ENCODE peak calls at places on chromosomes 2 and 18, in six cellular contexts. One of them, this sample, is unnamed.

GRCh38 chr18:76923485-76924085 is 101.2 kb downstream of the ZNF236 start:
- DNase-seq in hypothalamus: no peak
- DNase-seq in stimulated activated naive CD8-positive, alpha-beta T cell treated with anti-CD3 and anti-CD28 coated beads, Interleukin-15, amount 100 ng/mL, for 72 hours: no peak
- DNase-seq in aorta: no peak
- DNase-seq in posterior cingulate gyrus: no peak
- DNase-seq in fibroblast of the conjunctiva: no peak
- DNase-seq in this sample: no peak

GRCh38 chr2:163469561-163469962 is 266.2 kb downstream of the FIGN start:
- DNase-seq in hypothalamus: no peak
- DNase-seq in stimulated activated naive CD8-positive, alpha-beta T cell treated with anti-CD3 and anti-CD28 coated beads, Interleukin-15, amount 100 ng/mL, for 72 hours: no peak
- DNase-seq in aorta: no peak
- DNase-seq in posterior cingulate gyrus: no peak
- DNase-seq in fibroblast of the conjunctiva: no peak
- DNase-seq in this sample: no peak

GRCh38 chr2:88448248-88448647 is 4.2 kb downstream of the FOXI3 start:
- DNase-seq in hypothalamus: no peak
- DNase-seq in stimulated activated naive CD8-positive, alpha-beta T cell treated with anti-CD3 and anti-CD28 coated beads, Interleukin-15, amount 100 ng/mL, for 72 hours: no peak
- DNase-seq in aorta: no peak
- DNase-seq in posterior cingulate gyrus: peak
- DNase-seq in fibroblast of the conjunctiva: no peak
- DNase-seq in this sample: peak

GRCh38 chr18:3411854-3412268 is 38.1 kb upstream of the TGIF1 start:
- DNase-seq in hypothalamus: no peak
- DNase-seq in stimulated activated naive CD8-positive, alpha-beta T cell treated with anti-CD3 and anti-CD28 coated beads, Interleukin-15, amount 100 ng/mL, for 72 hours: peak
- DNase-seq in aorta: no peak
- DNase-seq in posterior cingulate gyrus: no peak
- DNase-seq in fibroblast of the conjunctiva: no peak
- DNase-seq in this sample: no peak

GRCh38 chr2:39851691-39852110 is 72.6 kb upstream of the THUMPD2 start:
- DNase-seq in hypothalamus: no peak
- DNase-seq in stimulated activated naive CD8-positive, alpha-beta T cell treated with anti-CD3 and anti-CD28 coated beads, Interleukin-15, amount 100 ng/mL, for 72 hours: no peak
- DNase-seq in aorta: no peak
- DNase-seq in posterior cingulate gyrus: peak
- DNase-seq in fibroblast of the conjunctiva: no peak
- DNase-seq in this sample: no peak

GRCh38 chr2:26035110-26035728 is 1.3 kb downstream of the RAB10 start:
- DNase-seq in hypothalamus: no peak
- DNase-seq in stimulated activated naive CD8-positive, alpha-beta T cell treated with anti-CD3 and anti-CD28 coated beads, Interleukin-15, amount 100 ng/mL, for 72 hours: peak
- DNase-seq in aorta: no peak
- DNase-seq in posterior cingulate gyrus: no peak
- DNase-seq in fibroblast of the conjunctiva: no peak
- DNase-seq in this sample: no peak

GRCh38 chr2:38245114-38245641 is 131.9 kb downstream of the ATL2 start:
- DNase-seq in hypothalamus: no peak
- DNase-seq in stimulated activated naive CD8-positive, alpha-beta T cell treated with anti-CD3 and anti-CD28 coated beads, Interleukin-15, amount 100 ng/mL, for 72 hours: no peak
- DNase-seq in aorta: no peak
- DNase-seq in posterior cingulate gyrus: no peak
- DNase-seq in fibroblast of the conjunctiva: no peak
- DNase-seq in this sample: no peak

GRCh38 chr2:128477026-128477820 is 158.6 kb upstream of the HS6ST1 start:
- DNase-seq in hypothalamus: no peak
- DNase-seq in stimulated activated naive CD8-positive, alpha-beta T cell treated with anti-CD3 and anti-CD28 coated beads, Interleukin-15, amount 100 ng/mL, for 72 hours: no peak
- DNase-seq in aorta: no peak
- DNase-seq in posterior cingulate gyrus: no peak
- DNase-seq in fibroblast of the conjunctiva: no peak
- DNase-seq in this sample: no peak

GRCh38 chr2:122032264-122032645 is 276.8 kb downstream of the TSN start:
- DNase-seq in hypothalamus: no peak
- DNase-seq in stimulated activated naive CD8-positive, alpha-beta T cell treated with anti-CD3 and anti-CD28 coated beads, Interleukin-15, amount 100 ng/mL, for 72 hours: no peak
- DNase-seq in aorta: no peak
- DNase-seq in posterior cingulate gyrus: peak
- DNase-seq in fibroblast of the conjunctiva: no peak
- DNase-seq in this sample: no peak

GRCh38 chr2:84280873-84281272 is 178.2 kb downstream of the SUCLG1 start:
- DNase-seq in hypothalamus: no peak
- DNase-seq in stimulated activated naive CD8-positive, alpha-beta T cell treated with anti-CD3 and anti-CD28 coated beads, Interleukin-15, amount 100 ng/mL, for 72 hours: no peak
- DNase-seq in aorta: no peak
- DNase-seq in posterior cingulate gyrus: no peak
- DNase-seq in fibroblast of the conjunctiva: no peak
- DNase-seq in this sample: no peak

GRCh38 chr2:45860136-45861106 is 208.9 kb downstream of the PRKCE start:
- DNase-seq in hypothalamus: no peak
- DNase-seq in stimulated activated naive CD8-positive, alpha-beta T cell treated with anti-CD3 and anti-CD28 coated beads, Interleukin-15, amount 100 ng/mL, for 72 hours: peak
- DNase-seq in aorta: peak
- DNase-seq in posterior cingulate gyrus: peak
- DNase-seq in fibroblast of the conjunctiva: peak
- DNase-seq in this sample: no peak

GRCh38 chr18:11175266-11175947 is 26.0 kb upstream of the PIEZO2 start:
- DNase-seq in hypothalamus: no peak
- DNase-seq in stimulated activated naive CD8-positive, alpha-beta T cell treated with anti-CD3 and anti-CD28 coated beads, Interleukin-15, amount 100 ng/mL, for 72 hours: no peak
- DNase-seq in aorta: no peak
- DNase-seq in posterior cingulate gyrus: no peak
- DNase-seq in fibroblast of the conjunctiva: no peak
- DNase-seq in this sample: no peak

GRCh38 chr2:149782566-149782965 is 195.0 kb upstream of the MMADHC start:
- DNase-seq in hypothalamus: no peak
- DNase-seq in stimulated activated naive CD8-positive, alpha-beta T cell treated with anti-CD3 and anti-CD28 coated beads, Interleukin-15, amount 100 ng/mL, for 72 hours: no peak
- DNase-seq in aorta: no peak
- DNase-seq in posterior cingulate gyrus: no peak
- DNase-seq in fibroblast of the conjunctiva: no peak
- DNase-seq in this sample: no peak

GRCh38 chr2:159445307-159445706 is 158.8 kb upstream of the WDSUB1 start:
- DNase-seq in hypothalamus: no peak
- DNase-seq in stimulated activated naive CD8-positive, alpha-beta T cell treated with anti-CD3 and anti-CD28 coated beads, Interleukin-15, amount 100 ng/mL, for 72 hours: peak
- DNase-seq in aorta: no peak
- DNase-seq in posterior cingulate gyrus: no peak
- DNase-seq in fibroblast of the conjunctiva: no peak
- DNase-seq in this sample: no peak

GRCh38 chr18:5393779-5394178 is 98.3 kb upstream of the ZBTB14 start:
- DNase-seq in hypothalamus: no peak
- DNase-seq in stimulated activated naive CD8-positive, alpha-beta T cell treated with anti-CD3 and anti-CD28 coated beads, Interleukin-15, amount 100 ng/mL, for 72 hours: no peak
- DNase-seq in aorta: no peak
- DNase-seq in posterior cingulate gyrus: no peak
- DNase-seq in fibroblast of the conjunctiva: no peak
- DNase-seq in this sample: no peak

GRCh38 chr2:73035899-73036778 is 35.4 kb downstream of the SFXN5 start:
- DNase-seq in hypothalamus: no peak
- DNase-seq in stimulated activated naive CD8-positive, alpha-beta T cell treated with anti-CD3 and anti-CD28 coated beads, Interleukin-15, amount 100 ng/mL, for 72 hours: no peak
- DNase-seq in aorta: no peak
- DNase-seq in posterior cingulate gyrus: no peak
- DNase-seq in fibroblast of the conjunctiva: no peak
- DNase-seq in this sample: no peak

GRCh38 chr18:267380-267687 is 513 bp downstream of the THOC1 start:
- DNase-seq in hypothalamus: no peak
- DNase-seq in stimulated activated naive CD8-positive, alpha-beta T cell treated with anti-CD3 and anti-CD28 coated beads, Interleukin-15, amount 100 ng/mL, for 72 hours: no peak
- DNase-seq in aorta: no peak
- DNase-seq in posterior cingulate gyrus: no peak
- DNase-seq in fibroblast of the conjunctiva: no peak
- DNase-seq in this sample: no peak

GRCh38 chr2:76169289-76169688 is 458.6 kb upstream of the GCFC2 start:
- DNase-seq in hypothalamus: no peak
- DNase-seq in stimulated activated naive CD8-positive, alpha-beta T cell treated with anti-CD3 and anti-CD28 coated beads, Interleukin-15, amount 100 ng/mL, for 72 hours: no peak
- DNase-seq in aorta: no peak
- DNase-seq in posterior cingulate gyrus: no peak
- DNase-seq in fibroblast of the conjunctiva: no peak
- DNase-seq in this sample: no peak

GRCh38 chr2:42110287-42110973 is 58.7 kb upstream of the EML4 start:
- DNase-seq in hypothalamus: no peak
- DNase-seq in stimulated activated naive CD8-positive, alpha-beta T cell treated with anti-CD3 and anti-CD28 coated beads, Interleukin-15, amount 100 ng/mL, for 72 hours: no peak
- DNase-seq in aorta: no peak
- DNase-seq in posterior cingulate gyrus: no peak
- DNase-seq in fibroblast of the conjunctiva: peak
- DNase-seq in this sample: no peak

GRCh38 chr2:120809576-120810440 is 74.1 kb downstream of the GLI2 start:
- DNase-seq in hypothalamus: no peak
- DNase-seq in stimulated activated naive CD8-positive, alpha-beta T cell treated with anti-CD3 and anti-CD28 coated beads, Interleukin-15, amount 100 ng/mL, for 72 hours: no peak
- DNase-seq in aorta: no peak
- DNase-seq in posterior cingulate gyrus: no peak
- DNase-seq in fibroblast of the conjunctiva: no peak
- DNase-seq in this sample: no peak

GRCh38 chr2:176104338-176105077 is 2.6 kb upstream of the HOXD11 start:
- DNase-seq in hypothalamus: no peak
- DNase-seq in stimulated activated naive CD8-positive, alpha-beta T cell treated with anti-CD3 and anti-CD28 coated beads, Interleukin-15, amount 100 ng/mL, for 72 hours: no peak
- DNase-seq in aorta: peak
- DNase-seq in posterior cingulate gyrus: peak
- DNase-seq in fibroblast of the conjunctiva: no peak
- DNase-seq in this sample: no peak

GRCh38 chr2:23533014-23533730 is 148.2 kb downstream of the KLHL29 start:
- DNase-seq in hypothalamus: no peak
- DNase-seq in stimulated activated naive CD8-positive, alpha-beta T cell treated with anti-CD3 and anti-CD28 coated beads, Interleukin-15, amount 100 ng/mL, for 72 hours: no peak
- DNase-seq in aorta: no peak
- DNase-seq in posterior cingulate gyrus: peak
- DNase-seq in fibroblast of the conjunctiva: no peak
- DNase-seq in this sample: no peak

GRCh38 chr2:174529916-174530315 is 43.1 kb upstream of the GPR155 start:
- DNase-seq in hypothalamus: no peak
- DNase-seq in stimulated activated naive CD8-positive, alpha-beta T cell treated with anti-CD3 and anti-CD28 coated beads, Interleukin-15, amount 100 ng/mL, for 72 hours: no peak
- DNase-seq in aorta: no peak
- DNase-seq in posterior cingulate gyrus: no peak
- DNase-seq in fibroblast of the conjunctiva: no peak
- DNase-seq in this sample: no peak

GRCh38 chr2:160138406-160138805 is 61.7 kb downstream of the ITGB6 start:
- DNase-seq in hypothalamus: no peak
- DNase-seq in stimulated activated naive CD8-positive, alpha-beta T cell treated with anti-CD3 and anti-CD28 coated beads, Interleukin-15, amount 100 ng/mL, for 72 hours: no peak
- DNase-seq in aorta: no peak
- DNase-seq in posterior cingulate gyrus: no peak
- DNase-seq in fibroblast of the conjunctiva: no peak
- DNase-seq in this sample: no peak

GRCh38 chr2:20680744-20681143 is 13.8 kb downstream of the GDF7 start:
- DNase-seq in hypothalamus: no peak
- DNase-seq in stimulated activated naive CD8-positive, alpha-beta T cell treated with anti-CD3 and anti-CD28 coated beads, Interleukin-15, amount 100 ng/mL, for 72 hours: no peak
- DNase-seq in aorta: no peak
- DNase-seq in posterior cingulate gyrus: no peak
- DNase-seq in fibroblast of the conjunctiva: no peak
- DNase-seq in this sample: no peak

GRCh38 chr2:217955881-217956493 is 46.8 kb downstream of the TNS1 start:
- DNase-seq in hypothalamus: no peak
- DNase-seq in stimulated activated naive CD8-positive, alpha-beta T cell treated with anti-CD3 and anti-CD28 coated beads, Interleukin-15, amount 100 ng/mL, for 72 hours: no peak
- DNase-seq in aorta: no peak
- DNase-seq in posterior cingulate gyrus: no peak
- DNase-seq in fibroblast of the conjunctiva: no peak
- DNase-seq in this sample: no peak

GRCh38 chr2:60706021-60706420 is 50.0 kb upstream of the PAPOLG start:
- DNase-seq in hypothalamus: no peak
- DNase-seq in stimulated activated naive CD8-positive, alpha-beta T cell treated with anti-CD3 and anti-CD28 coated beads, Interleukin-15, amount 100 ng/mL, for 72 hours: no peak
- DNase-seq in aorta: no peak
- DNase-seq in posterior cingulate gyrus: no peak
- DNase-seq in fibroblast of the conjunctiva: no peak
- DNase-seq in this sample: no peak

GRCh38 chr2:24051833-24052232 is 2.3 kb downstream of the FKBP1B start:
- DNase-seq in hypothalamus: no peak
- DNase-seq in stimulated activated naive CD8-positive, alpha-beta T cell treated with anti-CD3 and anti-CD28 coated beads, Interleukin-15, amount 100 ng/mL, for 72 hours: no peak
- DNase-seq in aorta: no peak
- DNase-seq in posterior cingulate gyrus: no peak
- DNase-seq in fibroblast of the conjunctiva: no peak
- DNase-seq in this sample: no peak

GRCh38 chr18:12327510-12328178 is 19.6 kb downstream of the TUBB6 start:
- DNase-seq in hypothalamus: no peak
- DNase-seq in stimulated activated naive CD8-positive, alpha-beta T cell treated with anti-CD3 and anti-CD28 coated beads, Interleukin-15, amount 100 ng/mL, for 72 hours: peak
- DNase-seq in aorta: peak
- DNase-seq in posterior cingulate gyrus: peak
- DNase-seq in fibroblast of the conjunctiva: peak
- DNase-seq in this sample: no peak